ENCODE peak calls at places on chromosomes 11 and 22, in five cellular contexts. One of them, this sample, is unnamed.
A peak's percentile ranks its signal among the peaks of the same experiment; 100 is the strongest.

GRCh38 chr11:30239025-30239424 is 8.2 kb downstream of the FSHB start:
- DNase-seq in osteocyte: no peak
- DNase-seq in ovary: no peak
- DNase-seq in WERI-Rb-1: no peak
- DNase-seq in cardiac fibroblast: no peak
- DNase-seq in this sample: no peak

GRCh38 chr22:28034760-28035401 is 115.8 kb upstream of the PITPNB start:
- DNase-seq in cardiac fibroblast: peak; percentile 88
- DNase-seq in osteocyte: peak; percentile 70
- DNase-seq in ovary: peak; percentile 78
- DNase-seq in WERI-Rb-1: no peak
- DNase-seq in this sample: peak; percentile 57

GRCh38 chr11:7143908-7144307 is 55.1 kb downstream of the RBMXL2 start:
- DNase-seq in cardiac fibroblast: peak; percentile 54
- DNase-seq in osteocyte: no peak
- DNase-seq in WERI-Rb-1: no peak
- DNase-seq in ovary: no peak
- DNase-seq in this sample: no peak

GRCh38 chr11:95132956-95133355 is 43.3 kb downstream of the ENDOD1 start:
- DNase-seq in WERI-Rb-1: no peak
- DNase-seq in ovary: no peak
- DNase-seq in osteocyte: no peak
- DNase-seq in cardiac fibroblast: no peak
- DNase-seq in this sample: no peak

GRCh38 chr11:104625246-104625645 is 273.0 kb downstream of the CASP12 start:
- DNase-seq in ovary: no peak
- DNase-seq in cardiac fibroblast: peak; percentile 61
- DNase-seq in osteocyte: no peak
- DNase-seq in WERI-Rb-1: no peak
- DNase-seq in this sample: no peak

GRCh38 chr22:36340621-36341020 is 47.1 kb downstream of the MYH9 start:
- DNase-seq in osteocyte: no peak
- DNase-seq in ovary: no peak
- DNase-seq in WERI-Rb-1: peak; percentile 19
- DNase-seq in cardiac fibroblast: peak; percentile 40
- DNase-seq in this sample: no peak

GRCh38 chr11:118791961-118792578 is 1.1 kb upstream of the DDX6 start:
- DNase-seq in ovary: peak; percentile 55
- DNase-seq in osteocyte: no peak
- DNase-seq in cardiac fibroblast: peak; percentile 23
- DNase-seq in WERI-Rb-1: peak; percentile 43
- DNase-seq in this sample: peak; percentile 42

GRCh38 chr11:92954003-92954402 is 15.4 kb upstream of the MTNR1B start:
- DNase-seq in cardiac fibroblast: no peak
- DNase-seq in WERI-Rb-1: no peak
- DNase-seq in osteocyte: no peak
- DNase-seq in ovary: no peak
- DNase-seq in this sample: no peak

GRCh38 chr22:41302016-41302767 is 867 bp downstream of the ZC3H7B start:
- DNase-seq in cardiac fibroblast: no peak
- DNase-seq in osteocyte: no peak
- DNase-seq in WERI-Rb-1: no peak
- DNase-seq in ovary: no peak
- DNase-seq in this sample: peak; percentile 67

GRCh38 chr22:17318817-17319216 is 50.4 kb upstream of the CECR2 start:
- DNase-seq in WERI-Rb-1: no peak
- DNase-seq in osteocyte: no peak
- DNase-seq in ovary: no peak
- DNase-seq in cardiac fibroblast: no peak
- DNase-seq in this sample: no peak

GRCh38 chr22:33404723-33405122 is 346.5 kb upstream of the SYN3 start:
- DNase-seq in WERI-Rb-1: no peak
- DNase-seq in cardiac fibroblast: no peak
- DNase-seq in osteocyte: no peak
- DNase-seq in ovary: no peak
- DNase-seq in this sample: no peak

GRCh38 chr22:46537221-46537945 is at the start of gene CELSR1:
- DNase-seq in WERI-Rb-1: peak; percentile 45
- DNase-seq in ovary: no peak
- DNase-seq in cardiac fibroblast: no peak
- DNase-seq in osteocyte: no peak
- DNase-seq in this sample: no peak

GRCh38 chr11:65468874-65469333 is 29.9 kb upstream of the MALAT1 start:
- DNase-seq in osteocyte: no peak
- DNase-seq in cardiac fibroblast: peak; percentile 54
- DNase-seq in ovary: peak; percentile 70
- DNase-seq in WERI-Rb-1: peak; percentile 88
- DNase-seq in this sample: no peak

GRCh38 chr11:92384807-92385206 is 160.2 kb downstream of the FAT3 start:
- DNase-seq in osteocyte: no peak
- DNase-seq in cardiac fibroblast: peak; percentile 36
- DNase-seq in ovary: no peak
- DNase-seq in WERI-Rb-1: no peak
- DNase-seq in this sample: no peak

GRCh38 chr22:30121988-30122387 is 41.7 kb downstream of the HORMAD2 start:
- DNase-seq in WERI-Rb-1: no peak
- DNase-seq in ovary: no peak
- DNase-seq in cardiac fibroblast: no peak
- DNase-seq in osteocyte: no peak
- DNase-seq in this sample: no peak

GRCh38 chr11:110762596-110762995 is 50.4 kb upstream of the ARHGAP20 start:
- DNase-seq in cardiac fibroblast: peak; percentile 69
- DNase-seq in ovary: no peak
- DNase-seq in osteocyte: no peak
- DNase-seq in WERI-Rb-1: no peak
- DNase-seq in this sample: no peak

GRCh38 chr11:93842461-93842860 is 8.0 kb downstream of the VSTM5 start:
- DNase-seq in cardiac fibroblast: peak; percentile 65
- DNase-seq in WERI-Rb-1: no peak
- DNase-seq in osteocyte: no peak
- DNase-seq in ovary: no peak
- DNase-seq in this sample: no peak

GRCh38 chr11:111097191-111097590 is 148.3 kb upstream of the POU2AF2 start:
- DNase-seq in WERI-Rb-1: no peak
- DNase-seq in cardiac fibroblast: peak; percentile 53
- DNase-seq in ovary: peak; percentile 53
- DNase-seq in osteocyte: no peak
- DNase-seq in this sample: no peak

GRCh38 chr11:102955624-102956023 is at the start of gene MMP13:
- DNase-seq in WERI-Rb-1: no peak
- DNase-seq in osteocyte: no peak
- DNase-seq in cardiac fibroblast: no peak
- DNase-seq in ovary: no peak
- DNase-seq in this sample: no peak

GRCh38 chr11:63508009-63508408 is 2.1 kb downstream of the LGALS12 start:
- DNase-seq in osteocyte: no peak
- DNase-seq in cardiac fibroblast: peak; percentile 12
- DNase-seq in WERI-Rb-1: peak; percentile 46
- DNase-seq in ovary: no peak
- DNase-seq in this sample: peak; percentile 34

GRCh38 chr22:42383287-42383686 is 48.9 kb downstream of the NFAM1 start:
- DNase-seq in cardiac fibroblast: no peak
- DNase-seq in osteocyte: no peak
- DNase-seq in WERI-Rb-1: no peak
- DNase-seq in ovary: no peak
- DNase-seq in this sample: no peak

GRCh38 chr11:12673601-12673923 is 659 bp upstream of the TEAD1 start:
- DNase-seq in WERI-Rb-1: no peak
- DNase-seq in cardiac fibroblast: no peak
- DNase-seq in ovary: no peak
- DNase-seq in osteocyte: no peak
- DNase-seq in this sample: no peak

GRCh38 chr11:8810331-8811301 is 100.4 kb upstream of the AKIP1 start:
- DNase-seq in ovary: peak; percentile 89
- DNase-seq in WERI-Rb-1: peak; percentile 89
- DNase-seq in osteocyte: peak; percentile 86
- DNase-seq in cardiac fibroblast: peak; percentile 82
- DNase-seq in this sample: peak; percentile 64

GRCh38 chr11:12724301-12725046 is 50.3 kb downstream of the TEAD1 start:
- DNase-seq in WERI-Rb-1: no peak
- DNase-seq in cardiac fibroblast: peak; percentile 95
- DNase-seq in ovary: peak; percentile 91
- DNase-seq in osteocyte: no peak
- DNase-seq in this sample: no peak

GRCh38 chr11:114159320-114159719 is 99.8 kb downstream of the ZBTB16 start:
- DNase-seq in osteocyte: no peak
- DNase-seq in ovary: no peak
- DNase-seq in WERI-Rb-1: no peak
- DNase-seq in cardiac fibroblast: peak; percentile 33
- DNase-seq in this sample: no peak

GRCh38 chr11:73358071-73358470 is 18.1 kb upstream of the RELT start:
- DNase-seq in osteocyte: no peak
- DNase-seq in cardiac fibroblast: no peak
- DNase-seq in ovary: no peak
- DNase-seq in WERI-Rb-1: no peak
- DNase-seq in this sample: no peak

GRCh38 chr22:50264104-50264745 is 2.7 kb upstream of the MAPK12 start:
- DNase-seq in WERI-Rb-1: no peak
- DNase-seq in cardiac fibroblast: no peak
- DNase-seq in osteocyte: no peak
- DNase-seq in ovary: no peak
- DNase-seq in this sample: no peak

GRCh38 chr11:66531841-66532240 is 14.0 kb downstream of the ZDHHC24 start:
- DNase-seq in osteocyte: no peak
- DNase-seq in cardiac fibroblast: no peak
- DNase-seq in ovary: no peak
- DNase-seq in WERI-Rb-1: no peak
- DNase-seq in this sample: no peak
- TF ChIP-seq CTCF in osteocyte: no peak
- TF ChIP-seq CTCF in cardiac fibroblast: no peak
- TF ChIP-seq CTCF in ovary: no peak
- TF ChIP-seq CTCF in WERI-Rb-1: no peak
- TF ChIP-seq CTCF in this sample: no peak

GRCh38 chr22:31730344-31730711 is 19.6 kb downstream of the PRR14L start:
- DNase-seq in WERI-Rb-1: no peak
- DNase-seq in ovary: no peak
- DNase-seq in osteocyte: no peak
- DNase-seq in cardiac fibroblast: no peak
- DNase-seq in this sample: no peak
- TF ChIP-seq CTCF in WERI-Rb-1: peak; percentile 37
- TF ChIP-seq CTCF in ovary: no peak
- TF ChIP-seq CTCF in osteocyte: no peak
- TF ChIP-seq CTCF in cardiac fibroblast: no peak
- TF ChIP-seq CTCF in this sample: no peak

DNA sequence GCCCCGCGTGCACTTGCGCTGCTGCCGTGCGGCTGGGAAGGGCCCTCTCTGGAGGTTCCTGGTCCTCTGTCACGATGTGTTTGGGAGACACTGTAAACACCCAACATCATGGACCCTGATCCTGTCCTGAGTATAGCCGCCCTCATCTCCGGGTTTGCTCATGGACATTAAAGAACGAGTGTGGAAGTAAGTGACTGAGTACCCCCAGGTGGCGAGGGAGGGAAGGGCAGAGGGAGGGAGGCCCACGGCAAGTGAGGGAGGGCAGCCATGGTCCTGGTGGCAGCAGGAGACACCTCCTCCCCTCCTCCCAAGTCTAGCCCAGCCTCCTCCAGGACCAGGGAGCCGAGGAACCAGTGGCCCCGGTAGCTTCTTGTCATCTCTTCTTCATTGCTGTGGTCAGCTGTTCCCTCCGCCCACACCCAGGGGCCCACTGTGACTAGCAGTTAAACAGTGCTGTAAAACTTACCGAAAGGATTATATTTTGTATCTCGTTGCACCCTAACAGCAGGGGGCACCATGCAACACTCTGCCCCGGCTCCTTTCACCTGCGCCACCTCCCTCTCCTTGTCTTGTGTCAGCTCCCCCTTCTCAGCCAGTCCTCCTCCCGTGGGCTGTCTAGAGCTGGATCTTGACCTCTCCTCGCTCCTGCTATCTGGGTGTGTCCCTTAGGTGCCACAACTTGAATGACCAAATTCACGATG is 566.5 kb upstream of the B3GAT1 start:
- DNase-seq in osteocyte: peak; percentile 51
- DNase-seq in cardiac fibroblast: no peak
- DNase-seq in WERI-Rb-1: no peak
- DNase-seq in ovary: no peak
- DNase-seq in this sample: no peak
- TF ChIP-seq CTCF in osteocyte: peak; percentile 15
- TF ChIP-seq CTCF in cardiac fibroblast: no peak
- TF ChIP-seq CTCF in WERI-Rb-1: peak; percentile 29
- TF ChIP-seq CTCF in ovary: no peak
- TF ChIP-seq CTCF in this sample: no peak

GRCh38 chr22:25051073-25051472 is 98.6 kb downstream of the KIAA1671 start:
- DNase-seq in WERI-Rb-1: no peak
- DNase-seq in osteocyte: no peak
- DNase-seq in cardiac fibroblast: no peak
- DNase-seq in ovary: no peak
- DNase-seq in this sample: no peak
- TF ChIP-seq CTCF in WERI-Rb-1: peak; percentile 66
- TF ChIP-seq CTCF in osteocyte: peak; percentile 40
- TF ChIP-seq CTCF in cardiac fibroblast: peak; percentile 51
- TF ChIP-seq CTCF in ovary: no peak
- TF ChIP-seq CTCF in this sample: peak; percentile 71

GRCh38 chr11:130189492-130190210 is 30.1 kb downstream of the ST14 start:
- DNase-seq in ovary: no peak
- DNase-seq in cardiac fibroblast: no peak
- DNase-seq in osteocyte: no peak
- DNase-seq in WERI-Rb-1: no peak
- DNase-seq in this sample: no peak
- TF ChIP-seq CTCF in ovary: no peak
- TF ChIP-seq CTCF in cardiac fibroblast: no peak
- TF ChIP-seq CTCF in osteocyte: no peak
- TF ChIP-seq CTCF in WERI-Rb-1: no peak
- TF ChIP-seq CTCF in this sample: no peak

This sample was measured in glutamatergic neuron.